ENCODE peak calls at places on chromosomes 5 and 9, in nine cellular contexts. B, N, J, A, H, X, G, I and R are unnamed samples.

GRCh38 chr9:136947955-136948510 is 3.0 kb downstream of the C8G start:
- DNase-seq in J (peak), I (no peak), N (peak), G (peak), X (no peak), A (peak), H (peak), B (peak), R (no peak)

GRCh38 chr5:168311061-168311566 is 19.7 kb downstream of the WWC1 start:
- DNase-seq in X (no peak), A (no peak), H (peak), N (no peak), I (no peak), J (no peak), G (no peak), B (no peak), R (no peak)

GRCh38 chr5:149417714-149418368 is 38.7 kb upstream of the IL17B start:
- DNase-seq in A (no peak), I (no peak), N (no peak), H (no peak), B (no peak), X (no peak), G (no peak), J (no peak), R (no peak)

GRCh38 chr9:122261469-122261881 is 3.2 kb downstream of the RBM18 start:
- DNase-seq in B (peak), G (peak), H (no peak), N (peak), A (peak), I (no peak), J (peak), X (no peak), R (no peak)

GRCh38 chr5:91312698-91313097 is 70.4 kb downstream of the ARRDC3 start:
- DNase-seq in G (no peak), N (peak), J (no peak), I (no peak), B (no peak), X (no peak), H (no peak), A (peak), R (no peak)

GRCh38 chr9:120874861-120875565 is 2.0 kb downstream of the PHF19 start:
- DNase-seq in J (no peak), X (no peak), G (peak), H (no peak), N (no peak), B (no peak), I (no peak), A (no peak), R (no peak)

GRCh38 chr9:14309403-14309802 is 4.5 kb downstream of the NFIB start:
- DNase-seq in J (no peak), H (no peak), N (peak), B (no peak), A (peak), G (no peak), X (no peak), I (no peak), R (peak)

GRCh38 chr5:175015028-175015427 is 290.6 kb downstream of the MSX2 start:
- DNase-seq in A (no peak), X (no peak), J (no peak), N (no peak), G (no peak), I (no peak), B (no peak), H (no peak), R (no peak)

GRCh38 chr9:33014665-33015014 is 10.4 kb upstream of the DNAJA1 start:
- DNase-seq in B (peak), A (no peak), X (no peak), G (no peak), H (peak), J (no peak), N (no peak), I (no peak), R (no peak)

GRCh38 chr5:81688215-81688614 is 62.7 kb downstream of the SSBP2 start:
- DNase-seq in I (no peak), H (no peak), J (no peak), A (no peak), G (no peak), N (no peak), B (no peak), X (no peak), R (no peak)

GRCh38 chr9:107487521-107488399 is 1.8 kb downstream of the KLF4 start:
- DNase-seq in H (peak), A (peak), N (peak), G (peak), B (peak), J (peak), X (no peak), I (peak), R (no peak)

GRCh38 chr5:157311595-157311994 is 45.7 kb downstream of the CYFIP2 start:
- DNase-seq in H (no peak), X (no peak), N (no peak), J (no peak), A (no peak), B (no peak), I (no peak), G (no peak), R (no peak)

GRCh38 chr9:76472925-76473324 is 13.9 kb downstream of the GCNT1 start:
- DNase-seq in A (no peak), X (no peak), N (peak), I (no peak), G (no peak), J (no peak), B (peak), H (peak), R (no peak)

GRCh38 chr9:131809941-131810344 is 70.1 kb upstream of the RAPGEF1 start:
- DNase-seq in A (no peak), J (no peak), G (no peak), I (no peak), B (no peak), N (peak), H (no peak), X (no peak), R (peak)

GRCh38 chr5:57450991-57451876 is 31.4 kb downstream of the ACTBL2 start:
- DNase-seq in N (peak), X (no peak), G (peak), I (no peak), H (no peak), J (no peak), B (no peak), A (peak), R (peak)

GRCh38 chr5:50292735-50293394 is 148.2 kb downstream of the EMB start:
- DNase-seq in G (no peak), J (no peak), I (no peak), N (no peak), H (no peak), B (no peak), A (no peak), X (no peak), R (no peak)

GRCh38 chr5:175542232-175542965 is 64.0 kb downstream of the SFXN1 start:
- DNase-seq in B (no peak), I (no peak), J (no peak), H (no peak), X (peak), A (no peak), N (no peak), G (no peak), R (no peak)

GRCh38 chr5:132203464-132203818 is 24.2 kb downstream of the P4HA2 start:
- DNase-seq in G (no peak), H (no peak), I (no peak), N (no peak), X (no peak), J (no peak), A (peak), B (no peak), R (no peak)

GRCh38 chr5:172380992-172381643 is 73.2 kb downstream of the SH3PXD2B start:
- DNase-seq in H (no peak), I (no peak), B (no peak), A (peak), J (peak), N (no peak), X (no peak), G (peak), R (peak)

GRCh38 chr9:11915699-11916098 is 777.5 kb upstream of the TYRP1 start:
- DNase-seq in G (no peak), J (no peak), A (no peak), N (no peak), B (peak), H (peak), I (no peak), X (no peak), R (no peak)

GRCh38 chr9:13688990-13689600 is 409.6 kb upstream of the MPDZ start:
- DNase-seq in N (peak), G (peak), B (peak), A (peak), H (peak), X (no peak), I (no peak), J (peak), R (peak)

GRCh38 chr9:127295005-127295404 is 30.4 kb downstream of the GARNL3 start:
- DNase-seq in B (no peak), I (no peak), H (no peak), N (no peak), X (no peak), A (no peak), G (no peak), J (no peak), R (no peak)

GRCh38 chr5:93899026-93899600 is 157.7 kb upstream of the POU5F2 start:
- DNase-seq in N (peak), I (peak), X (no peak), G (no peak), B (peak), H (peak), J (no peak), A (no peak), R (no peak)

GRCh38 chr5:30937070-30937469 is 256.4 kb upstream of the CDH6 start:
- DNase-seq in G (no peak), H (no peak), X (no peak), I (no peak), B (no peak), J (no peak), N (no peak), A (no peak), R (no peak)